ENCODE peak calls at places on chromosomes 6 and 20, in six cellular contexts. G is CD4-positive, alpha-beta T cell; L is right cardiac atrium; M is cardiac muscle cell; P is colonic mucosa; C is PC-9. B is an unnamed sample. For H3K27me3, the result is how much of the 10 kb centered on the place peaks cover.

GRCh38 chr6:18464176-18464575 is 77.0 kb downstream of the RNF144B start:
- DNase-seq in G (no peak), L (no peak), M (no peak), P (no peak), C (no peak), B (no peak)

GRCh38 chr6:167214216-167214615 is 56.4 kb upstream of the GPR31 start:
- DNase-seq in G (no peak), L (no peak), M (no peak), P (no peak), C (no peak), B (no peak)

GRCh38 chr6:145380186-145380585 is 355.1 kb downstream of the EPM2A start:
- DNase-seq in G (no peak), L (no peak), M (no peak), P (no peak), C (no peak), B (no peak)

GRCh38 chr6:170137911-170138910 is 152.7 kb downstream of the DLL1 start:
- DNase-seq in G (no peak), L (peak), M (no peak), P (no peak), C (no peak), B (no peak)

GRCh38 chr6:41536884-41537347 is 9.3 kb upstream of the FOXP4 start:
- DNase-seq in G (no peak), L (peak), M (peak), P (peak), C (peak), B (no peak)

GRCh38 chr6:149482542-149483261 is 2.1 kb downstream of the ZC3H12D start:
- DNase-seq in G (no peak), L (no peak), M (no peak), P (no peak), C (no peak), B (no peak)

GRCh38 chr20:17883592-17884317 is 84.8 kb downstream of the SNX5 start:
- DNase-seq in G (no peak), L (no peak), M (no peak), P (no peak), C (no peak), B (no peak)

GRCh38 chr6:109623288-109623687 is 67.7 kb downstream of the AK9 start:
- DNase-seq in G (no peak), L (no peak), M (no peak), P (no peak), C (no peak), B (no peak)

GRCh38 chr20:1887321-1887720 is 7.9 kb upstream of the SIRPA start:
- DNase-seq in G (no peak), L (no peak), M (no peak), P (peak), C (no peak), B (no peak)

GRCh38 chr6:111478749-111479148 is 4.3 kb downstream of the REV3L start:
- DNase-seq in G (no peak), L (no peak), M (peak), P (no peak), C (no peak), B (no peak)

GRCh38 chr6:131792091-131792496 is 15.7 kb upstream of the ENPP1 start:
- DNase-seq in G (no peak), L (no peak), M (no peak), P (no peak), C (no peak), B (no peak)

GRCh38 chr20:63015147-63015664 is 8.4 kb upstream of the BHLHE23 start:
- DNase-seq in G (no peak), L (peak), M (no peak), P (no peak), C (no peak), B (no peak)

GRCh38 chr20:63015665-63016361 is 9.0 kb upstream of the BHLHE23 start:
- DNase-seq in G (no peak), L (peak), M (no peak), P (no peak), C (no peak), B (no peak)

GRCh38 chr20:63013207-63013606 is 6.4 kb upstream of the BHLHE23 start:
- DNase-seq in G (no peak), L (no peak), M (no peak), P (no peak), C (no peak), B (no peak)

GRCh38 chr20:63014710-63015109 is 7.9 kb upstream of the BHLHE23 start:
- DNase-seq in G (no peak), L (no peak), M (peak), P (no peak), C (no peak), B (no peak)

DNA sequence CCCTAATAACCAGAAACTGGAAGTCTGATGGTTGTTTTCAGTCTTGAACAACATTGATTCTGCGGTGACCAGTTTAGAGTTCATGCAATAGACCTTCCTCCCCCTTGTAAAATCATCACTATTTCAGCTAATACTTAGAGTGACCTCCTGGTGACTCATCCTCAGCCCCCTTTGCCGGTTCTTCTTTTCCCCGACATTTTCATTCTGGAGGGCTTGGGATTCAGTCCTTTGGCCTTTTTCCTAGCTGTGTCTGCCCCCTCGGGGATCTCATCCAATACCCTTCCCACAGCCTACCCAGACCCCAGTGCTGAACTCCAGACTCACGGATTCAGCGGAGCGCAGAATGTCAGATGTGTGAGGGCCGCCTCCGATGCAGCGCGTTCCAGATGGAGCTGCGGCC is 7.5 kb upstream of the BHLHE23 start:
- DNase-seq in G (no peak), L (no peak), M (no peak), P (no peak), C (no peak), B (no peak)
- H3K27me3 ChIP-seq in G (under half), L (under half), M (under half), P (under half), C (half or more), B (under half)

GRCh38 chr6:87330961-87331360 is 1.9 kb upstream of the GJB7 start:
- DNase-seq in G (no peak), L (no peak), M (no peak), P (no peak), C (no peak), B (no peak)
- H3K27me3 ChIP-seq in G (under half), L (under half), M (under half), P (under half), C (under half), B (under half)

GRCh38 chr6:106122306-106122940 is 36.3 kb downstream of the PRDM1 start:
- DNase-seq in G (no peak), L (no peak), M (no peak), P (no peak), C (no peak), B (no peak)
- H3K27me3 ChIP-seq in G (under half), L (under half), M (under half), P (under half), C (under half), B (under half)

GRCh38 chr20:63499333-63499969 is 568 bp upstream of the EEF1A2 start:
- DNase-seq in G (no peak), L (peak), M (no peak), P (no peak), C (no peak), B (no peak)

GRCh38 chr20:63501818-63502670 is 3.2 kb upstream of the EEF1A2 start:
- DNase-seq in G (no peak), L (peak), M (no peak), P (no peak), C (no peak), B (no peak)

GRCh38 chr20:63498950-63499332 is at the start of gene EEF1A2:
- DNase-seq in G (peak), L (peak), M (no peak), P (no peak), C (peak), B (peak)

GRCh38 chr20:63500902-63501817 is 2.3 kb upstream of the EEF1A2 start:
- DNase-seq in G (no peak), L (peak), M (no peak), P (no peak), C (no peak), B (peak)

GRCh38 chr20:63500151-63500901 is 1.4 kb upstream of the EEF1A2 start:
- DNase-seq in G (no peak), L (no peak), M (no peak), P (no peak), C (no peak), B (no peak)
- H3K27me3 ChIP-seq in G (under half), L (under half), M (under half), P (under half), C (under half), B (under half)

GRCh38 chr6:30131947-30132497 is 3.9 kb upstream of the TRIM40 start:
- DNase-seq in G (no peak), L (no peak), M (no peak), P (no peak), C (no peak), B (no peak)

GRCh38 chr6:30135147-30135546 is 793 bp upstream of the TRIM40 start:
- DNase-seq in G (no peak), L (no peak), M (no peak), P (peak), C (no peak), B (no peak)

GRCh38 chr6:30135757-30136156 is at the start of gene TRIM40:
- DNase-seq in G (no peak), L (no peak), M (no peak), P (peak), C (no peak), B (no peak)

GRCh38 chr6:30130887-30131862 is 4.8 kb upstream of the TRIM40 start:
- DNase-seq in G (peak), L (peak), M (peak), P (peak), C (peak), B (peak)

DNA sequence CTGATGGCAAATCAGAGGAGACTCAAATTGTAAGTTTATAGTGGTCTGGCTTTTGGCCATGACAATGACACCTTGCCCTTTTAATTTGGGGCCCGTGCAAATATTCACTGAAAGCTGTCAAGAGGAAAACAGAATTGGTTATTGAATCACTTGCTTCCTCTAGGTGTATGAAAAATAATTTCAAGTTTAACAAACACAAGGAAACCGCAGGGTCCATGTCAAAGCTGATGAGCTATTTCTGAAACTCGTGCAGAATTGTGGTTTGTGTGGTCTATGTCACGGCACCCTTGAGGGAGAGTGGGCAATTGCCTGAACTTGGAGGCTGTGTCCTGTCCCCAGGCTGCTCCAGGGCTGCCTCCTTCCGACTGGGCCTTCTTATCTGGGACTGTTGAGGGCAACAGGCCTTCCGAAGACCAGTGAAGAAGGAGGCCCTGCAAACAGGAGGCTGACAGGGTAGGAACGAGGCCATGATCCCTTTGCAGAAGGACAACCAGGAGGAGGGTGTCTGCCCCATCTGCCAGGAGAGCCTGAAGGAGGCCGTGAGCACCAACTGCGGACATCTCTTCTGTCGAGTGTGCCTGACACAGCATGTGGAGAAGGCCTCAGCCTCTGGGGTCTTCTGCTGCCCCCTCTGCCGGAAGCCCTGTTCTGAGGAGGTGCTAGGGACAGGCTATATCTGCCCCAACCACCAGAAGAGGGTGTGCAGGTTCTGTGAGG is 788 bp downstream of the TRIM40 start:
- DNase-seq in G (no peak), L (no peak), M (no peak), P (peak), C (no peak), B (no peak)
- H3K27me3 ChIP-seq in G (under half), L (under half), M (half or more), P (under half), C (under half), B (under half)

GRCh38 chr20:49831770-49832631 is 19.4 kb downstream of the SLC9A8 start:
- DNase-seq in G (no peak), L (no peak), M (no peak), P (no peak), C (no peak), B (no peak)
- H3K27me3 ChIP-seq in G (under half), L (under half), M (under half), P (under half), C (under half), B (under half)

B was measured in CD8-positive, alpha-beta T cell.